ENCODE peak calls at places on chromosomes 3 and 15, in five cellular contexts. One of them, this sample, is unnamed.

GRCh38 chr3:36928220-36928619 is 16.6 kb downstream of the TRANK1 start:
- DNase-seq in Panc1: no peak
- DNase-seq in H1: no peak
- DNase-seq in prostate gland: no peak
- DNase-seq in breast epithelium: no peak
- DNase-seq in this sample: no peak

GRCh38 chr3:121424549-121424948 is 121.2 kb downstream of the POLQ start:
- DNase-seq in breast epithelium: no peak
- DNase-seq in H1: no peak
- DNase-seq in Panc1: no peak
- DNase-seq in prostate gland: no peak
- DNase-seq in this sample: no peak

GRCh38 chr15:98850991-98851776 is 156.4 kb downstream of the PGPEP1L start:
- DNase-seq in H1: peak; percentile 78
- DNase-seq in prostate gland: peak; percentile 87
- DNase-seq in breast epithelium: peak; percentile 83
- DNase-seq in Panc1: no peak
- DNase-seq in this sample: no peak

GRCh38 chr15:67059127-67059553 is 6.3 kb upstream of the SMAD3 start:
- DNase-seq in breast epithelium: no peak
- DNase-seq in prostate gland: no peak
- DNase-seq in H1: no peak
- DNase-seq in Panc1: no peak
- DNase-seq in this sample: no peak

GRCh38 chr15:98668566-98669308 is 20.4 kb downstream of the IGF1R start:
- DNase-seq in H1: no peak
- DNase-seq in Panc1: no peak
- DNase-seq in breast epithelium: no peak
- DNase-seq in prostate gland: no peak
- DNase-seq in this sample: no peak

GRCh38 chr3:29694783-29695182 is 413.9 kb downstream of the RBMS3 start:
- DNase-seq in H1: no peak
- DNase-seq in prostate gland: no peak
- DNase-seq in breast epithelium: no peak
- DNase-seq in Panc1: no peak
- DNase-seq in this sample: no peak

GRCh38 chr3:13574798-13575451 is 26.0 kb downstream of the FBLN2 start:
- DNase-seq in prostate gland: no peak
- DNase-seq in breast epithelium: no peak
- DNase-seq in H1: no peak
- DNase-seq in Panc1: no peak
- DNase-seq in this sample: no peak

GRCh38 chr15:66472176-66472999 is 25.2 kb downstream of the SNAPC5 start:
- DNase-seq in breast epithelium: no peak
- DNase-seq in Panc1: no peak
- DNase-seq in prostate gland: no peak
- DNase-seq in H1: no peak
- DNase-seq in this sample: peak; percentile 37

GRCh38 chr3:48926425-48927392 is 8.1 kb downstream of the ARIH2 start:
- DNase-seq in breast epithelium: no peak
- DNase-seq in prostate gland: no peak
- DNase-seq in Panc1: no peak
- DNase-seq in H1: no peak
- DNase-seq in this sample: no peak

GRCh38 chr15:48283361-48284157 is 47.7 kb upstream of the DUT start:
- DNase-seq in H1: no peak
- DNase-seq in Panc1: no peak
- DNase-seq in prostate gland: no peak
- DNase-seq in breast epithelium: no peak
- DNase-seq in this sample: no peak

GRCh38 chr3:38264307-38264706 is 1.3 kb upstream of the SLC22A13 start:
- DNase-seq in H1: no peak
- DNase-seq in prostate gland: no peak
- DNase-seq in breast epithelium: no peak
- DNase-seq in Panc1: no peak
- DNase-seq in this sample: no peak

GRCh38 chr15:77817434-77817833 is 184.7 kb upstream of the LINGO1 start:
- DNase-seq in breast epithelium: no peak
- DNase-seq in Panc1: no peak
- DNase-seq in H1: no peak
- DNase-seq in prostate gland: no peak
- DNase-seq in this sample: no peak

GRCh38 chr3:13715167-13715954 is 164.5 kb downstream of the WNT7A start:
- DNase-seq in H1: peak; percentile 23
- DNase-seq in prostate gland: no peak
- DNase-seq in breast epithelium: peak; percentile 35
- DNase-seq in Panc1: no peak
- DNase-seq in this sample: no peak

GRCh38 chr3:100782359-100782758 is 73.1 kb downstream of the TFG start:
- DNase-seq in prostate gland: no peak
- DNase-seq in H1: no peak
- DNase-seq in breast epithelium: no peak
- DNase-seq in Panc1: no peak
- DNase-seq in this sample: no peak

GRCh38 chr15:38257676-38258075 is 5.0 kb downstream of the SPRED1 start:
- DNase-seq in Panc1: no peak
- DNase-seq in prostate gland: no peak
- DNase-seq in H1: no peak
- DNase-seq in breast epithelium: no peak
- DNase-seq in this sample: no peak

GRCh38 chr3:87626471-87626995 is 350.1 kb upstream of the POU1F1 start:
- DNase-seq in Panc1: no peak
- DNase-seq in H1: no peak
- DNase-seq in prostate gland: no peak
- DNase-seq in breast epithelium: no peak
- DNase-seq in this sample: no peak

GRCh38 chr3:187014417-187014864 is 84.1 kb downstream of the ST6GAL1 start:
- DNase-seq in breast epithelium: no peak
- DNase-seq in prostate gland: peak; percentile 82
- DNase-seq in Panc1: no peak
- DNase-seq in H1: peak; percentile 32
- DNase-seq in this sample: no peak

GRCh38 chr3:171873561-171873960 is 30.4 kb downstream of the TMEM212 start:
- DNase-seq in prostate gland: no peak
- DNase-seq in breast epithelium: no peak
- DNase-seq in Panc1: no peak
- DNase-seq in H1: no peak
- DNase-seq in this sample: no peak

GRCh38 chr3:171875923-171876412 is 32.8 kb downstream of the TMEM212 start:
- DNase-seq in prostate gland: no peak
- DNase-seq in H1: no peak
- DNase-seq in breast epithelium: no peak
- DNase-seq in Panc1: no peak
- DNase-seq in this sample: no peak

GRCh38 chr3:171874879-171875278 is 31.7 kb downstream of the TMEM212 start:
- DNase-seq in breast epithelium: no peak
- DNase-seq in H1: no peak
- DNase-seq in prostate gland: no peak
- DNase-seq in Panc1: no peak
- DNase-seq in this sample: no peak

GRCh38 chr3:171876651-171877272 is 33.6 kb downstream of the TMEM212 start:
- DNase-seq in H1: no peak
- DNase-seq in Panc1: no peak
- DNase-seq in prostate gland: no peak
- DNase-seq in breast epithelium: no peak
- DNase-seq in this sample: no peak

GRCh38 chr3:171874251-171874679 is 31.1 kb downstream of the TMEM212 start:
- DNase-seq in Panc1: no peak
- DNase-seq in breast epithelium: no peak
- DNase-seq in prostate gland: no peak
- DNase-seq in H1: no peak
- DNase-seq in this sample: no peak
- TF ChIP-seq POLR2AphosphoS5 in Panc1: no peak
- TF ChIP-seq POLR2AphosphoS5 in breast epithelium: no peak
- TF ChIP-seq POLR2AphosphoS5 in prostate gland: peak; percentile 33
- TF ChIP-seq POLR2AphosphoS5 in H1: no peak
- TF ChIP-seq POLR2AphosphoS5 in this sample: no peak

GRCh38 chr3:15645740-15646490 is 44.4 kb downstream of the BTD start:
- DNase-seq in breast epithelium: no peak
- DNase-seq in prostate gland: no peak
- DNase-seq in Panc1: peak; percentile 63
- DNase-seq in H1: no peak
- DNase-seq in this sample: no peak
- TF ChIP-seq POLR2AphosphoS5 in breast epithelium: no peak
- TF ChIP-seq POLR2AphosphoS5 in prostate gland: no peak
- TF ChIP-seq POLR2AphosphoS5 in Panc1: peak; percentile 32
- TF ChIP-seq POLR2AphosphoS5 in H1: no peak
- TF ChIP-seq POLR2AphosphoS5 in this sample: no peak

GRCh38 chr3:47381317-47382157 is 716 bp downstream of the PTPN23 start:
- DNase-seq in breast epithelium: peak; percentile 74
- DNase-seq in H1: no peak
- DNase-seq in Panc1: no peak
- DNase-seq in prostate gland: peak; percentile 67
- DNase-seq in this sample: peak; percentile 85
- TF ChIP-seq POLR2AphosphoS5 in breast epithelium: no peak
- TF ChIP-seq POLR2AphosphoS5 in H1: peak; percentile 67
- TF ChIP-seq POLR2AphosphoS5 in Panc1: peak; percentile 56
- TF ChIP-seq POLR2AphosphoS5 in prostate gland: peak; percentile 17
- TF ChIP-seq POLR2AphosphoS5 in this sample: peak; percentile 66

GRCh38 chr3:183555541-183556081 is at the start of gene KLHL6:
- DNase-seq in breast epithelium: no peak
- DNase-seq in H1: no peak
- DNase-seq in prostate gland: no peak
- DNase-seq in Panc1: no peak
- DNase-seq in this sample: peak; percentile 58
- TF ChIP-seq POLR2AphosphoS5 in breast epithelium: no peak
- TF ChIP-seq POLR2AphosphoS5 in H1: no peak
- TF ChIP-seq POLR2AphosphoS5 in prostate gland: no peak
- TF ChIP-seq POLR2AphosphoS5 in Panc1: no peak
- TF ChIP-seq POLR2AphosphoS5 in this sample: peak; percentile 78

GRCh38 chr15:57422113-57422754 is 45.9 kb downstream of the CGNL1 start:
- DNase-seq in Panc1: no peak
- DNase-seq in prostate gland: no peak
- DNase-seq in H1: no peak
- DNase-seq in breast epithelium: no peak
- DNase-seq in this sample: no peak
- TF ChIP-seq POLR2AphosphoS5 in Panc1: no peak
- TF ChIP-seq POLR2AphosphoS5 in prostate gland: no peak
- TF ChIP-seq POLR2AphosphoS5 in H1: no peak
- TF ChIP-seq POLR2AphosphoS5 in breast epithelium: no peak
- TF ChIP-seq POLR2AphosphoS5 in this sample: no peak

GRCh38 chr3:194852836-194853508 is 167.3 kb downstream of the FAM43A start:
- DNase-seq in breast epithelium: no peak
- DNase-seq in prostate gland: peak; percentile 74
- DNase-seq in H1: no peak
- DNase-seq in Panc1: no peak
- DNase-seq in this sample: no peak
- TF ChIP-seq POLR2AphosphoS5 in breast epithelium: no peak
- TF ChIP-seq POLR2AphosphoS5 in prostate gland: peak; percentile 72
- TF ChIP-seq POLR2AphosphoS5 in H1: no peak
- TF ChIP-seq POLR2AphosphoS5 in Panc1: no peak
- TF ChIP-seq POLR2AphosphoS5 in this sample: no peak

GRCh38 chr15:90571063-90571541 is 41.4 kb downstream of the CRTC3 start:
- DNase-seq in H1: no peak
- DNase-seq in breast epithelium: peak; percentile 60
- DNase-seq in Panc1: no peak
- DNase-seq in prostate gland: peak; percentile 30
- DNase-seq in this sample: no peak
- TF ChIP-seq POLR2AphosphoS5 in H1: no peak
- TF ChIP-seq POLR2AphosphoS5 in breast epithelium: peak; percentile 16
- TF ChIP-seq POLR2AphosphoS5 in Panc1: no peak
- TF ChIP-seq POLR2AphosphoS5 in prostate gland: no peak
- TF ChIP-seq POLR2AphosphoS5 in this sample: no peak

DNA sequence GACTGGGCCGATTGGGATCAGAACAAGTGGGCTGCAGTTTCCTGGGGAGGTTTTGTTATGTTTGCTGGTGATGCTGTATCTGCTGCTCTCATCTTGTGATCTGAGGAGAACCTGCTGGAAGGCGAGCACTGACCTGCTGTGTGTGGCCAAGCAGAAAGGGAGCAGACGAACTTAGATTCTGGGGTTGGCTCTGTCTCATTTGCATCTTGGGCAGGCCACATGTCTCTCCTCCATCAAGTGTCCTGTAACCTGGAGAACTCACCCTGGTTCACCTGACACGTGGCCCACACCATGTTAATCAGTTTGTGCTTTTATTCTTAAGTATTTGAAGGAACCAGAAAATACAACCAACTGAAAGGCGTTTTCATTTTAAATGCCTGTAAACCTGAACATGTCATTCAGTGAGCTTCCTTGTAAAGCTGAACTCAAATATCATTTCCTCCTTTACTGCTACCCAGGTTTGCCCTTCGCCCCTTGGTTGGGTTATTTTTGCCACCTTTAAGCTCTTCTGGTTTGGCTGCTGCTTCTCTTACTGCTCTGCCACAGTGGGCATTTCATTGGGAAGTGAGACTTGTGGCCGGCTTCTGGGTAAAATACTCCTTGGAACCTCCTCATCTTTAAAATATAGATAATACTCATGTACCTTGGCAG is 33.5 kb upstream of the TRAK1 start:
- DNase-seq in breast epithelium: no peak
- DNase-seq in H1: peak; percentile 40
- DNase-seq in prostate gland: no peak
- DNase-seq in Panc1: no peak
- DNase-seq in this sample: no peak
- TF ChIP-seq POLR2AphosphoS5 in breast epithelium: no peak
- TF ChIP-seq POLR2AphosphoS5 in H1: no peak
- TF ChIP-seq POLR2AphosphoS5 in prostate gland: no peak
- TF ChIP-seq POLR2AphosphoS5 in Panc1: no peak
- TF ChIP-seq POLR2AphosphoS5 in this sample: no peak

DNA sequence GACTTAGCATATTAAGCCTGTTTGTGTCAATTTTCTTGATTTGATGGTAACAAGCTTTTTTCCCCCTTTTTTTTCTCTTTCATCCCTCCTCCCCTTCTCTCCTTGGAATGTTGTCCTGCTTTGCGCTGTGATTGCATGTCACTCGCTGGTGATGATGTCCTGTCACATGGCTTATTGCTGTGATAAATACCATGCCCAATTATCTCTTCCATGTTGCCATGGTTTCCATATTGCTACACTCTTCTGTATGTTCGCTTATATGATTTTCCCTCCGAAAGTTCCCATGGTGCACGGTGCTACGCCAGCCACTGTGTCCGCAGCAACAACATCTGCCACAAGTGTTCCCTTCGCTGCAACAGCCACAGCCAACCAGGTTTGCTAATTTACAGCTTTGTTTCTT is 187.3 kb downstream of the MBNL1 start:
- DNase-seq in H1: no peak
- DNase-seq in Panc1: no peak
- DNase-seq in prostate gland: no peak
- DNase-seq in breast epithelium: no peak
- DNase-seq in this sample: no peak
- TF ChIP-seq POLR2AphosphoS5 in H1: no peak
- TF ChIP-seq POLR2AphosphoS5 in Panc1: no peak
- TF ChIP-seq POLR2AphosphoS5 in prostate gland: no peak
- TF ChIP-seq POLR2AphosphoS5 in breast epithelium: no peak
- TF ChIP-seq POLR2AphosphoS5 in this sample: no peak

GRCh38 chr15:72340366-72340765 is 20.4 kb upstream of the CELF6 start:
- DNase-seq in prostate gland: no peak
- DNase-seq in breast epithelium: no peak
- DNase-seq in Panc1: no peak
- DNase-seq in H1: no peak
- DNase-seq in this sample: no peak
- TF ChIP-seq POLR2AphosphoS5 in prostate gland: no peak
- TF ChIP-seq POLR2AphosphoS5 in breast epithelium: no peak
- TF ChIP-seq POLR2AphosphoS5 in Panc1: no peak
- TF ChIP-seq POLR2AphosphoS5 in H1: no peak
- TF ChIP-seq POLR2AphosphoS5 in this sample: no peak